ENCODE peak calls at places on chromosomes 1 and 21, in eight cellular contexts. One of them, this sample, is unnamed.

GRCh38 chr1:106360252-106360651 is 696.2 kb upstream of the PRMT6 start:
- DNase-seq in GM19239: no peak
- DNase-seq in heart right ventricle: no peak
- DNase-seq in CD4-positive, alpha-beta memory T cell: no peak
- DNase-seq in naive thymus-derived CD4-positive, alpha-beta T cell: no peak
- DNase-seq in AG09309: no peak
- DNase-seq in stimulated activated CD4-positive, alpha-beta T cell treated with anti-CD3 and anti-CD28 coated beads, Interleukin-1b, Interleukin-23, amount 100 ng/mL, for 24 hours: no peak
- DNase-seq in activated naive CD4-positive, alpha-beta T cell: no peak
- DNase-seq in this sample: no peak

GRCh38 chr1:107184888-107185287 is 44.0 kb downstream of the NTNG1 start:
- DNase-seq in stimulated activated CD4-positive, alpha-beta T cell treated with anti-CD3 and anti-CD28 coated beads, Interleukin-1b, Interleukin-23, amount 100 ng/mL, for 24 hours: no peak
- DNase-seq in heart right ventricle: no peak
- DNase-seq in AG09309: no peak
- DNase-seq in CD4-positive, alpha-beta memory T cell: no peak
- DNase-seq in GM19239: no peak
- DNase-seq in naive thymus-derived CD4-positive, alpha-beta T cell: no peak
- DNase-seq in activated naive CD4-positive, alpha-beta T cell: no peak
- DNase-seq in this sample: no peak

GRCh38 chr1:41515131-41515678 is 30.7 kb upstream of the EDN2 start:
- DNase-seq in activated naive CD4-positive, alpha-beta T cell: no peak
- DNase-seq in GM19239: no peak
- DNase-seq in CD4-positive, alpha-beta memory T cell: no peak
- DNase-seq in AG09309: no peak
- DNase-seq in stimulated activated CD4-positive, alpha-beta T cell treated with anti-CD3 and anti-CD28 coated beads, Interleukin-1b, Interleukin-23, amount 100 ng/mL, for 24 hours: no peak
- DNase-seq in heart right ventricle: no peak
- DNase-seq in naive thymus-derived CD4-positive, alpha-beta T cell: no peak
- DNase-seq in this sample: no peak

GRCh38 chr21:33514234-33514633 is 22.7 kb upstream of the DNAJC28 start:
- DNase-seq in activated naive CD4-positive, alpha-beta T cell: no peak
- DNase-seq in GM19239: no peak
- DNase-seq in naive thymus-derived CD4-positive, alpha-beta T cell: no peak
- DNase-seq in AG09309: peak; percentile 63
- DNase-seq in CD4-positive, alpha-beta memory T cell: no peak
- DNase-seq in heart right ventricle: no peak
- DNase-seq in stimulated activated CD4-positive, alpha-beta T cell treated with anti-CD3 and anti-CD28 coated beads, Interleukin-1b, Interleukin-23, amount 100 ng/mL, for 24 hours: no peak
- DNase-seq in this sample: no peak

GRCh38 chr1:230219174-230220067 is 152.4 kb downstream of the GALNT2 start:
- DNase-seq in GM19239: no peak
- DNase-seq in activated naive CD4-positive, alpha-beta T cell: no peak
- DNase-seq in CD4-positive, alpha-beta memory T cell: no peak
- DNase-seq in stimulated activated CD4-positive, alpha-beta T cell treated with anti-CD3 and anti-CD28 coated beads, Interleukin-1b, Interleukin-23, amount 100 ng/mL, for 24 hours: no peak
- DNase-seq in AG09309: no peak
- DNase-seq in heart right ventricle: no peak
- DNase-seq in naive thymus-derived CD4-positive, alpha-beta T cell: no peak
- DNase-seq in this sample: no peak

GRCh38 chr1:6519935-6520621 is 28.6 kb upstream of the PLEKHG5 start:
- DNase-seq in CD4-positive, alpha-beta memory T cell: no peak
- DNase-seq in naive thymus-derived CD4-positive, alpha-beta T cell: no peak
- DNase-seq in AG09309: peak; percentile 68
- DNase-seq in stimulated activated CD4-positive, alpha-beta T cell treated with anti-CD3 and anti-CD28 coated beads, Interleukin-1b, Interleukin-23, amount 100 ng/mL, for 24 hours: no peak
- DNase-seq in GM19239: no peak
- DNase-seq in activated naive CD4-positive, alpha-beta T cell: no peak
- DNase-seq in heart right ventricle: no peak
- DNase-seq in this sample: no peak

GRCh38 chr1:223248001-223248786 is 105.1 kb upstream of the TLR5 start:
- DNase-seq in stimulated activated CD4-positive, alpha-beta T cell treated with anti-CD3 and anti-CD28 coated beads, Interleukin-1b, Interleukin-23, amount 100 ng/mL, for 24 hours: no peak
- DNase-seq in AG09309: no peak
- DNase-seq in CD4-positive, alpha-beta memory T cell: no peak
- DNase-seq in GM19239: no peak
- DNase-seq in heart right ventricle: no peak
- DNase-seq in naive thymus-derived CD4-positive, alpha-beta T cell: no peak
- DNase-seq in activated naive CD4-positive, alpha-beta T cell: no peak
- DNase-seq in this sample: no peak

GRCh38 chr21:39720126-39720778 is 24.7 kb upstream of the IGSF5 start:
- DNase-seq in activated naive CD4-positive, alpha-beta T cell: no peak
- DNase-seq in naive thymus-derived CD4-positive, alpha-beta T cell: no peak
- DNase-seq in heart right ventricle: no peak
- DNase-seq in stimulated activated CD4-positive, alpha-beta T cell treated with anti-CD3 and anti-CD28 coated beads, Interleukin-1b, Interleukin-23, amount 100 ng/mL, for 24 hours: no peak
- DNase-seq in AG09309: peak; percentile 10
- DNase-seq in CD4-positive, alpha-beta memory T cell: no peak
- DNase-seq in GM19239: no peak
- DNase-seq in this sample: no peak

GRCh38 chr1:230284891-230285290 is 141.2 kb downstream of the PGBD5 start:
- DNase-seq in activated naive CD4-positive, alpha-beta T cell: no peak
- DNase-seq in stimulated activated CD4-positive, alpha-beta T cell treated with anti-CD3 and anti-CD28 coated beads, Interleukin-1b, Interleukin-23, amount 100 ng/mL, for 24 hours: no peak
- DNase-seq in CD4-positive, alpha-beta memory T cell: no peak
- DNase-seq in GM19239: no peak
- DNase-seq in AG09309: no peak
- DNase-seq in naive thymus-derived CD4-positive, alpha-beta T cell: no peak
- DNase-seq in heart right ventricle: no peak
- DNase-seq in this sample: no peak

GRCh38 chr1:184021666-184022198 is 15.8 kb downstream of the COLGALT2 start:
- DNase-seq in naive thymus-derived CD4-positive, alpha-beta T cell: no peak
- DNase-seq in activated naive CD4-positive, alpha-beta T cell: no peak
- DNase-seq in GM19239: no peak
- DNase-seq in CD4-positive, alpha-beta memory T cell: no peak
- DNase-seq in stimulated activated CD4-positive, alpha-beta T cell treated with anti-CD3 and anti-CD28 coated beads, Interleukin-1b, Interleukin-23, amount 100 ng/mL, for 24 hours: no peak
- DNase-seq in AG09309: no peak
- DNase-seq in heart right ventricle: peak; percentile 63
- DNase-seq in this sample: no peak

GRCh38 chr1:9388628-9389184 is 96.0 kb downstream of the SPSB1 start:
- DNase-seq in heart right ventricle: no peak
- DNase-seq in stimulated activated CD4-positive, alpha-beta T cell treated with anti-CD3 and anti-CD28 coated beads, Interleukin-1b, Interleukin-23, amount 100 ng/mL, for 24 hours: no peak
- DNase-seq in activated naive CD4-positive, alpha-beta T cell: no peak
- DNase-seq in naive thymus-derived CD4-positive, alpha-beta T cell: no peak
- DNase-seq in CD4-positive, alpha-beta memory T cell: no peak
- DNase-seq in GM19239: no peak
- DNase-seq in AG09309: no peak
- DNase-seq in this sample: no peak

GRCh38 chr1:24009406-24009805 is 29.3 kb upstream of the SRSF10 start:
- DNase-seq in heart right ventricle: no peak
- DNase-seq in CD4-positive, alpha-beta memory T cell: no peak
- DNase-seq in activated naive CD4-positive, alpha-beta T cell: no peak
- DNase-seq in GM19239: no peak
- DNase-seq in naive thymus-derived CD4-positive, alpha-beta T cell: no peak
- DNase-seq in AG09309: no peak
- DNase-seq in stimulated activated CD4-positive, alpha-beta T cell treated with anti-CD3 and anti-CD28 coated beads, Interleukin-1b, Interleukin-23, amount 100 ng/mL, for 24 hours: no peak
- DNase-seq in this sample: no peak

GRCh38 chr1:98749152-98749756 is 87.7 kb downstream of the SNX7 start:
- DNase-seq in CD4-positive, alpha-beta memory T cell: peak; percentile 23
- DNase-seq in stimulated activated CD4-positive, alpha-beta T cell treated with anti-CD3 and anti-CD28 coated beads, Interleukin-1b, Interleukin-23, amount 100 ng/mL, for 24 hours: no peak
- DNase-seq in naive thymus-derived CD4-positive, alpha-beta T cell: peak; percentile 26
- DNase-seq in activated naive CD4-positive, alpha-beta T cell: no peak
- DNase-seq in heart right ventricle: no peak
- DNase-seq in AG09309: no peak
- DNase-seq in GM19239: no peak
- DNase-seq in this sample: no peak

GRCh38 chr1:236395780-236396664 is 1.9 kb downstream of the EDARADD start:
- DNase-seq in heart right ventricle: no peak
- DNase-seq in stimulated activated CD4-positive, alpha-beta T cell treated with anti-CD3 and anti-CD28 coated beads, Interleukin-1b, Interleukin-23, amount 100 ng/mL, for 24 hours: no peak
- DNase-seq in AG09309: no peak
- DNase-seq in naive thymus-derived CD4-positive, alpha-beta T cell: no peak
- DNase-seq in activated naive CD4-positive, alpha-beta T cell: no peak
- DNase-seq in GM19239: no peak
- DNase-seq in CD4-positive, alpha-beta memory T cell: no peak
- DNase-seq in this sample: peak; percentile 9